ENCODE peak calls at places on chromosome 16, in six cellular contexts. A is A549, T is GM12878, B is endothelial cell of umbilical vein, O is K562, M is HepG2. W is an unnamed sample.

GRCh38 chr16:79534143-79534542 is 66.4 kb downstream of the MAF start:
- DNase-seq in B (no peak), O (no peak), A (no peak), T (no peak), M (no peak), W (no peak)

GRCh38 chr16:7744546-7745294 is 412.1 kb downstream of the RBFOX1 start:
- DNase-seq in M (no peak), A (no peak), T (no peak), B (no peak), O (no peak), W (no peak)

GRCh38 chr16:64174327-64174726 is 947.5 kb downstream of the CDH11 start:
- DNase-seq in O (no peak), M (no peak), T (no peak), A (no peak), B (no peak), W (no peak)

GRCh38 chr16:21264226-21265036 is 13.7 kb downstream of the CRYM start:
- DNase-seq in B (peak; percentile 9), M (peak; percentile 42), T (no peak), A (no peak), O (no peak), W (no peak)

GRCh38 chr16:47995354-47995753 is 160.4 kb downstream of the ABCC12 start:
- DNase-seq in M (no peak), O (no peak), B (no peak), T (no peak), A (no peak), W (peak; percentile 14)

GRCh38 chr16:75733305-75734141 is 7.2 kb upstream of the CPHXL start:
- DNase-seq in O (no peak), M (no peak), A (no peak), T (no peak), B (no peak), W (no peak)

GRCh38 chr16:83842755-83843507 is 35.2 kb downstream of the HSBP1 start:
- DNase-seq in T (no peak), O (no peak), B (no peak), M (no peak), A (no peak), W (peak; percentile 74)

GRCh38 chr16:88368036-88368435 is 14.7 kb upstream of the ZNF469 start:
- DNase-seq in A (no peak), B (peak; percentile 29), O (no peak), T (no peak), M (no peak), W (no peak)

GRCh38 chr16:26569793-26570192 is 496.9 kb upstream of the C16orf82 start:
- DNase-seq in B (no peak), A (peak; percentile 20), M (peak; percentile 15), T (no peak), O (no peak), W (peak; percentile 27)

GRCh38 chr16:17296412-17296811 is 174.3 kb downstream of the XYLT1 start:
- DNase-seq in M (no peak), B (no peak), A (no peak), O (no peak), T (no peak), W (no peak)

GRCh38 chr16:71648921-71649320 is 22.9 kb downstream of the MARVELD3 start:
- DNase-seq in M (peak; percentile 31), O (no peak), B (no peak), A (peak; percentile 30), T (no peak), W (peak; percentile 16)

GRCh38 chr16:64167851-64168770 is 953.8 kb downstream of the CDH11 start:
- DNase-seq in O (no peak), T (no peak), A (no peak), B (no peak), M (no peak), W (no peak)

GRCh38 chr16:56911771-56912541 is 20.0 kb upstream of the HERPUD1 start:
- DNase-seq in B (no peak), A (no peak), O (no peak), T (peak; percentile 72), M (no peak), W (peak; percentile 72)

GRCh38 chr16:88103581-88104188 is 152.5 kb downstream of the BANP start:
- DNase-seq in B (no peak), O (no peak), M (no peak), T (no peak), A (no peak), W (no peak)

GRCh38 chr16:24364596-24364995 is 108.5 kb downstream of the CACNG3 start:
- DNase-seq in M (no peak), A (no peak), B (no peak), T (no peak), O (no peak), W (no peak)

GRCh38 chr16:24372824-24373223 is 116.7 kb downstream of the CACNG3 start:
- DNase-seq in M (no peak), O (no peak), T (no peak), A (no peak), B (no peak), W (no peak)

DNA sequence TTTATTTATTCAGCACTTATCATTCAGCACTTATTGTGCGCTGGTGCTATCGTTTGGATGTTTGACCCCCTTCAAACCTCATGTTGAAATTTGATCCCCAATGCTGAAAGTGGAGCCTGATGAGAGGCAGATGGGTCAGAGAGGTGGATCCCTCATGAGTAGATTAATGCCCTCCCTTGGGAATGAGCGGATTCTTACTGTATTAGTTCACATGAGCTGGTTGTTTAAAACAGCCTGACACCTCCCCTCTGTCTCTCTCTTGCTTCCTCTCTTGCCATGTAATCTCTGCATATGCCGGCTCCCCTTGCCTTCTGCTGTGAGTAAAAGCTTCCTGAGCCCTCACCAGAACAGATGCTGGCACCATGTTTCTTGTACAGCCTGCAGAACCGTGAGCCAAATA is 111.1 kb downstream of the CACNG3 start:
- DNase-seq in A (no peak), O (no peak), T (no peak), M (no peak), B (no peak), W (no peak)
- TF ChIP-seq MYC in A (no peak), O (no peak), T (no peak), M (no peak), B (no peak), W (no peak)

DNA sequence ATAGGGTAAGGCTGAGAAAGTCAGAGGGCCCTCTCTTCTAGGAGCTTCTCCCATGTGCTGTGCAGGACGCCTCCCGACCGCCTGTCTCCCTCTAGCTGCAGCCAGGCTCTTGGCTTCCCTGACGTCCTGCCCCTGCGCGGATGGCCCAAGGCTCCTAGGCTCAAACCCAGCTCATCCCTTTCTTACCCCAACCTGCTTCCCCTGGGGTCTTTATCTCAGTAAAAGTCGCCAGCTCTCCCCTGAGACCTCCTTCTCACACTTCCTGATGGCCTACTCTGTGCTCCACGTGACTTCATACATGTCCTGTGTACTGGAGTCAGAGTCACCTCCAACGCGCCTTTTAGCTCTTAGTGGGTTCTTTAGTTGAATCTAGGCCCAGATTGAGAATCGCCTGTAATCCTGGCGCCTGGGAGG is 1.1 kb upstream of the ZNF747 start:
- DNase-seq in O (peak; percentile 74), M (peak; percentile 76), B (peak; percentile 69), A (peak; percentile 67), T (peak; percentile 34), W (peak; percentile 87)
- TF ChIP-seq MAX in O (peak; percentile 95), M (peak; percentile 95), B (no peak), A (no peak), T (peak; percentile 54), W (peak; percentile 93)

GRCh38 chr16:1330260-1330914 is 3.1 kb upstream of the BAIAP3 start:
- DNase-seq in M (peak; percentile 35), B (no peak), A (peak; percentile 42), T (no peak), O (no peak), W (peak; percentile 36)
- TF ChIP-seq CTCF in M (peak; percentile 87), B (peak; percentile 53), A (peak; percentile 30), T (peak; percentile 53), O (peak; percentile 74), W (peak; percentile 75)

GRCh38 chr16:11097094-11097781 is 152.9 kb downstream of the CLEC16A start:
- DNase-seq in T (no peak), B (peak; percentile 52), A (no peak), M (no peak), O (no peak), W (no peak)

GRCh38 chr16:11094838-11095565 is 150.6 kb downstream of the CLEC16A start:
- DNase-seq in O (no peak), M (no peak), A (no peak), T (no peak), B (no peak), W (no peak)

GRCh38 chr16:11094075-11094593 is 149.8 kb downstream of the CLEC16A start:
- DNase-seq in O (peak; percentile 76), T (peak; percentile 53), M (no peak), B (no peak), A (no peak), W (peak; percentile 94)

GRCh38 chr16:11097782-11098167 is 153.4 kb downstream of the CLEC16A start:
- DNase-seq in T (no peak), B (no peak), M (no peak), A (no peak), O (no peak), W (no peak)

DNA sequence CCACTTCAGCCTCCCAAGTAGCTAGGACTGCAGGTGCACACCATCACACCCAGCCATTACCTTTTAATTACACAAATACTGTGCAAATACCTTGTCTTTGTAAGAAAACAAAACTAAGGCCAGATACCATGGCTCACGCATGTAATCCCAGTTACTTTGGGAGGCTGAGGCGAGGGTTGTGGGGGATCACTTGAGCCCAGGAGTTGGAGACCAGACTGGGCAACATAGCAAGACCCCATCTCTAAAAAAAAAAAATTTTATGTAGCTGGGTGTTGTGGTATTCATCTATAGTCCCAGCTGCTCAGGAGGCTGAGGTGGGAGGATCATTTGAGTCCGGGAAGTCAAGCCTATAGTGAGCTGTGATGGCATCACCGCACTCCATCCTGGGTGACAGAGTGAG is 151.6 kb downstream of the CLEC16A start:
- DNase-seq in O (no peak), T (no peak), M (no peak), B (no peak), A (no peak), W (no peak)
- TF ChIP-seq MYC in O (no peak), T (no peak), M (no peak), B (no peak), A (no peak), W (no peak)

DNA sequence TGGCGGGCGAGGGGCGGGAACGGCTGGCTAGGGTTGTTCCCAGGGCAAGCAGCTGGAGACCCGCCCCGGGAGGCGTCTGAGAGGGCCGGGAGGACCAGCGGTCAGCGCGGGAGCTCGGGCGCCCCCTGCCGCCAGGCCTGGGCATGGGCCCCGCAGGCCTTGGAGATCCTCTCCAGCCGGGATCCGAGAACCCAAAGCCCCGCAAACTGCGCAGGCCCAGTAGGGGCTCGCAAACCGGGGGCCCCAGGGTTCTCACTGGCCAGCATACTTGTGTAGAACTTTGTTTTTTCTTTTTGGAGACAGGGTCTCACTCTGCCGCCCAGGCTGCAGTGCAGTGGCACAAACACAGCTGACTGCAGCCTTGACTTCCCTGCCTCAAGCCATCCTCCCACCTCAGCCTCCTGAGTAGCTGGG is 20.8 kb upstream of the ZNF423 start:
- DNase-seq in M (no peak), O (peak; percentile 91), B (peak; percentile 25), T (no peak), A (peak; percentile 40), W (peak; percentile 65)
- TF ChIP-seq MAX in M (no peak), O (no peak), B (no peak), T (no peak), A (no peak), W (no peak)

DNA sequence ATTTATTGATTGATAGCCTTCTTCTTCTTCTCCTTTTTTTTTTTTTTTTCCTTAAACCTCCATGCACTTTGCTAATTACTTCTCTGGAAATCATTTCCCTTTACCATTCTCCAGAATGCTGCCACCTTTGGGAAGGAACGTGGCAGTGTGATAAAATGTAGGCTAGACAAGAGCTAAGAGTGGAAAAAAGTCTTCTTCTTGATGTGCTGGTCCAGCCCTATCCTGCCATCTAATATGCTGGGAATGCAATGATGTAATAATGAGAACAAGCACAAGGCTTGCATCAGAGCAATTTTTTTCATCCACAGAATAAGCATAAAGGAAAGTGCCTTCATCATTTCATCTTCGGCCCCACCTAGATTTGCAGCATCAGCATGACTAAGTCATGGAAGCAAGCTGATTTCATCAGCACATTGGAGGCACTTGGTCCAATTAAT is 128.7 kb upstream of the ZFHX3 start:
- DNase-seq in M (peak; percentile 20), T (no peak), O (no peak), A (peak; percentile 86), B (peak; percentile 75), W (no peak)
- TF ChIP-seq CTCF in M (peak; percentile 44), T (no peak), O (no peak), A (peak; percentile 55), B (peak; percentile 30), W (no peak)

W was measured in NB4.